ENCODE peak calls at places on chromosomes 7 and 10, in four cellular contexts. One of them, this sample, is unnamed.
A peak's percentile ranks its signal among the peaks of the same experiment; 100 is the strongest.

GRCh38 chr7:147497246-147497645 is 1093.3 kb upstream of the C7orf33 start:
- DNase-seq in pancreas: no peak
- DNase-seq in sigmoid colon: no peak
- DNase-seq in IMR-90: no peak
- DNase-seq in this sample: no peak

GRCh38 chr7:2670720-2671391 is 17.1 kb upstream of the AMZ1 start:
- DNase-seq in pancreas: peak; percentile 85
- DNase-seq in sigmoid colon: peak; percentile 78
- DNase-seq in IMR-90: peak; percentile 51
- DNase-seq in this sample: peak; percentile 97

GRCh38 chr7:68185641-68186040 is 1189.0 kb downstream of the TYW1 start:
- DNase-seq in pancreas: no peak
- DNase-seq in sigmoid colon: no peak
- DNase-seq in IMR-90: no peak
- DNase-seq in this sample: no peak

GRCh38 chr10:12960939-12961338 is 40.6 kb downstream of the CCDC3 start:
- DNase-seq in pancreas: no peak
- DNase-seq in sigmoid colon: no peak
- DNase-seq in IMR-90: no peak
- DNase-seq in this sample: no peak

GRCh38 chr7:84277628-84278224 is 83.1 kb upstream of the SEMA3A start:
- DNase-seq in pancreas: no peak
- DNase-seq in sigmoid colon: no peak
- DNase-seq in IMR-90: no peak
- DNase-seq in this sample: no peak

GRCh38 chr7:98687331-98687863 is 70.3 kb downstream of the NPTX2 start:
- DNase-seq in pancreas: no peak
- DNase-seq in sigmoid colon: no peak
- DNase-seq in IMR-90: no peak
- DNase-seq in this sample: no peak

GRCh38 chr10:73096041-73096451 is 620 bp downstream of the P4HA1 start:
- DNase-seq in pancreas: peak; percentile 82
- DNase-seq in sigmoid colon: peak; percentile 86
- DNase-seq in IMR-90: peak; percentile 60
- DNase-seq in this sample: peak; percentile 74

GRCh38 chr10:12237265-12238220 is 41.6 kb downstream of the CDC123 start:
- DNase-seq in pancreas: no peak
- DNase-seq in sigmoid colon: no peak
- DNase-seq in IMR-90: no peak
- DNase-seq in this sample: no peak

GRCh38 chr7:85508642-85509429 is 322.0 kb upstream of the SEMA3D start:
- DNase-seq in pancreas: no peak
- DNase-seq in sigmoid colon: no peak
- DNase-seq in IMR-90: peak; percentile 95
- DNase-seq in this sample: no peak

GRCh38 chr7:138979226-138979979 is 1.8 kb downstream of the KIAA1549 start:
- DNase-seq in pancreas: no peak
- DNase-seq in sigmoid colon: no peak
- DNase-seq in IMR-90: peak; percentile 24
- DNase-seq in this sample: no peak

GRCh38 chr10:97708976-97709745 is 4.4 kb upstream of the MARVELD1 start:
- DNase-seq in pancreas: no peak
- DNase-seq in sigmoid colon: peak; percentile 91
- DNase-seq in IMR-90: peak; percentile 88
- DNase-seq in this sample: peak; percentile 82

GRCh38 chr10:114855776-114856543 is 34.4 kb downstream of the FHIP2A start:
- DNase-seq in pancreas: no peak
- DNase-seq in sigmoid colon: no peak
- DNase-seq in IMR-90: peak; percentile 73
- DNase-seq in this sample: no peak

GRCh38 chr10:10133271-10133670 is 884.4 kb upstream of the CELF2 start:
- DNase-seq in pancreas: no peak
- DNase-seq in sigmoid colon: no peak
- DNase-seq in IMR-90: no peak
- DNase-seq in this sample: no peak

GRCh38 chr10:49005270-49005669 is 65.6 kb upstream of the LRRC18 start:
- DNase-seq in pancreas: no peak
- DNase-seq in sigmoid colon: no peak
- DNase-seq in IMR-90: no peak
- DNase-seq in this sample: no peak

GRCh38 chr10:72567884-72568283 is 58.0 kb downstream of the MICU1 start:
- DNase-seq in pancreas: no peak
- DNase-seq in sigmoid colon: no peak
- DNase-seq in IMR-90: no peak
- DNase-seq in this sample: peak; percentile 43

GRCh38 chr7:39880556-39880955 is 69.5 kb upstream of the CDK13 start:
- DNase-seq in pancreas: no peak
- DNase-seq in sigmoid colon: no peak
- DNase-seq in IMR-90: peak; percentile 31
- DNase-seq in this sample: no peak

GRCh38 chr10:69645296-69645665 is 15.2 kb downstream of the FAM241B start:
- DNase-seq in pancreas: no peak
- DNase-seq in sigmoid colon: peak; percentile 44
- DNase-seq in IMR-90: no peak
- DNase-seq in this sample: peak; percentile 52

GRCh38 chr10:69646688-69647060 is 16.6 kb downstream of the FAM241B start:
- DNase-seq in pancreas: no peak
- DNase-seq in sigmoid colon: no peak
- DNase-seq in IMR-90: no peak
- DNase-seq in this sample: no peak

GRCh38 chr10:69644658-69645295 is 14.7 kb downstream of the FAM241B start:
- DNase-seq in pancreas: no peak
- DNase-seq in sigmoid colon: peak; percentile 65
- DNase-seq in IMR-90: peak; percentile 41
- DNase-seq in this sample: peak; percentile 94

GRCh38 chr10:69647101-69647500 is 17.1 kb downstream of the FAM241B start:
- DNase-seq in pancreas: no peak
- DNase-seq in sigmoid colon: peak; percentile 30
- DNase-seq in IMR-90: no peak
- DNase-seq in this sample: no peak

GRCh38 chr10:69645751-69646687 is 16.0 kb downstream of the FAM241B start:
- DNase-seq in pancreas: peak; percentile 21
- DNase-seq in sigmoid colon: peak; percentile 36
- DNase-seq in IMR-90: no peak
- DNase-seq in this sample: peak; percentile 74
- H3K4me3 ChIP-seq in pancreas: no peak overlapping the region
- H3K4me3 ChIP-seq in sigmoid colon: no peak overlapping the region
- H3K4me3 ChIP-seq in IMR-90: no peak overlapping the region
- H3K4me3 ChIP-seq in this sample: no peak overlapping the region

GRCh38 chr10:71206911-71207310 is 5.5 kb upstream of the UNC5B start:
- DNase-seq in pancreas: no peak
- DNase-seq in sigmoid colon: no peak
- DNase-seq in IMR-90: no peak
- DNase-seq in this sample: no peak
- H3K36me3 ChIP-seq in pancreas: no peaks in the 10 kb centered on the region
- H3K36me3 ChIP-seq in sigmoid colon: no peaks in the 10 kb centered on the region
- H3K36me3 ChIP-seq in IMR-90: no peaks in the 10 kb centered on the region
- H3K36me3 ChIP-seq in this sample: no peaks in the 10 kb centered on the region

GRCh38 chr7:29190349-29191045 is 4.1 kb upstream of the CHN2 start:
- DNase-seq in pancreas: no peak
- DNase-seq in sigmoid colon: no peak
- DNase-seq in IMR-90: no peak
- DNase-seq in this sample: no peak
- H3K4me3 ChIP-seq in pancreas: peak overlapping the region; percentile 21
- H3K4me3 ChIP-seq in sigmoid colon: no peak overlapping the region
- H3K4me3 ChIP-seq in IMR-90: no peak overlapping the region
- H3K4me3 ChIP-seq in this sample: no peak overlapping the region

DNA sequence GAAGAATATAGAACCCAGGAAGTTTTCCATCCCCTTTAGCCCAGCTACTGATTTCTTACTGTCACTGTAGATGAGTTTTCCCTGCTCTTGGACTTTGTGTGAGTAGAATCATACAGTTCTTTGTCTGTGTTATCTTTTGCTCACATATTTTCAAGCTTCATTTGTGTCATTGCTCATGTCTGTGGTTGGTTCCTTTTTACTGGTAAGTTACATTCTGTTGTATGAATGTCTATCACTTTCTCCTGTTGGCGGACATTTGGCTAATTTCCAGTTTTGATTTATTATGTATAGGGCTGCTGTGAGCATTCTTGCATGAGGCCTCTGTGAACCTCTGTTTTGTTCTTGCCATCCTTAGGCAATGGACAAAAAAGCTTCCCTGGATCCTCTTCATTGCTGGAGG is 5.3 kb downstream of the GLRX3 start:
- DNase-seq in pancreas: no peak
- DNase-seq in sigmoid colon: no peak
- DNase-seq in IMR-90: peak; percentile 36
- DNase-seq in this sample: no peak
- H3K36me3 ChIP-seq in pancreas: no peaks in the 10 kb centered on the region
- H3K36me3 ChIP-seq in sigmoid colon: peaks cover 5% of the 10 kb centered on the region
- H3K36me3 ChIP-seq in IMR-90: peaks cover 13% of the 10 kb centered on the region
- H3K36me3 ChIP-seq in this sample: no peaks in the 10 kb centered on the region

GRCh38 chr10:43479275-43479674 is 42.4 kb downstream of the ZNF487 start:
- DNase-seq in pancreas: no peak
- DNase-seq in sigmoid colon: no peak
- DNase-seq in IMR-90: peak; percentile 41
- DNase-seq in this sample: no peak
- H3K4me3 ChIP-seq in pancreas: no peak overlapping the region
- H3K4me3 ChIP-seq in sigmoid colon: no peak overlapping the region
- H3K4me3 ChIP-seq in IMR-90: no peak overlapping the region
- H3K4me3 ChIP-seq in this sample: no peak overlapping the region

GRCh38 chr7:73573276-73573675 is 5.1 kb downstream of the TBL2 start:
- DNase-seq in pancreas: peak; percentile 30
- DNase-seq in sigmoid colon: no peak
- DNase-seq in IMR-90: no peak
- DNase-seq in this sample: no peak
- H3K36me3 ChIP-seq in pancreas: peaks cover 38% of the 10 kb centered on the region
- H3K36me3 ChIP-seq in sigmoid colon: peaks cover 56% of the 10 kb centered on the region
- H3K36me3 ChIP-seq in IMR-90: peaks cover 51% of the 10 kb centered on the region
- H3K36me3 ChIP-seq in this sample: peaks cover 35% of the 10 kb centered on the region

GRCh38 chr7:37920619-37921339 is at the start of gene EPDR1:
- DNase-seq in pancreas: peak; percentile 88
- DNase-seq in sigmoid colon: peak; percentile 73
- DNase-seq in IMR-90: no peak
- DNase-seq in this sample: peak; percentile 75
- H3K4me3 ChIP-seq in pancreas: peak within 1 kb of the TSS; percentile 64
- H3K4me3 ChIP-seq in sigmoid colon: peak within 1 kb of the TSS; percentile 62
- H3K4me3 ChIP-seq in IMR-90: no peak within 1 kb of the TSS
- H3K4me3 ChIP-seq in this sample: peak within 1 kb of the TSS; percentile 61

GRCh38 chr7:47962262-47962661 is 14.0 kb upstream of the PKD1L1 start:
- DNase-seq in pancreas: no peak
- DNase-seq in sigmoid colon: no peak
- DNase-seq in IMR-90: no peak
- DNase-seq in this sample: no peak

GRCh38 chr7:47968852-47969774 is 10.3 kb downstream of the HUS1 start:
- DNase-seq in pancreas: no peak
- DNase-seq in sigmoid colon: no peak
- DNase-seq in IMR-90: peak; percentile 74
- DNase-seq in this sample: peak; percentile 88

GRCh38 chr7:47967123-47967522 is 12.3 kb downstream of the HUS1 start:
- DNase-seq in pancreas: no peak
- DNase-seq in sigmoid colon: no peak
- DNase-seq in IMR-90: no peak
- DNase-seq in this sample: no peak

GRCh38 chr7:47967708-47968107 is 11.7 kb downstream of the HUS1 start:
- DNase-seq in pancreas: no peak
- DNase-seq in sigmoid colon: no peak
- DNase-seq in IMR-90: peak; percentile 67
- DNase-seq in this sample: no peak

GRCh38 chr7:47965456-47965855 is 14.0 kb downstream of the HUS1 start:
- DNase-seq in pancreas: no peak
- DNase-seq in sigmoid colon: no peak
- DNase-seq in IMR-90: no peak
- DNase-seq in this sample: no peak
- H3K36me3 ChIP-seq in pancreas: peaks cover 19% of the 10 kb centered on the region
- H3K36me3 ChIP-seq in sigmoid colon: peaks cover 62% of the 10 kb centered on the region
- H3K36me3 ChIP-seq in IMR-90: peaks cover 50% of the 10 kb centered on the region
- H3K36me3 ChIP-seq in this sample: peaks cover 48% of the 10 kb centered on the region